ENCODE peak calls at places on chromosome 15, in nine cellular contexts. U is right lobe of liver, C is HCT116, Y is left ventricle myocardium inferior, X is esophagus squamous epithelium, N is neuronal stem cell, H is K562, G is right cardiac atrium, F is SK-N-MC. R is an unnamed sample.

GRCh38 chr15:66722757-66723540 is 20.9 kb downstream of the SMAD6 start:
- DNase-seq in Y (no peak), H (no peak), X (no peak), G (no peak), C (no peak), F (no peak), U (no peak), N (no peak), R (no peak)

GRCh38 chr15:86483936-86484335 is 404.3 kb downstream of the AGBL1 start:
- DNase-seq in C (no peak), X (no peak), U (no peak), G (no peak), Y (no peak), N (no peak), H (no peak), F (no peak), R (no peak)

GRCh38 chr15:64987136-64987535 is 2.6 kb downstream of the SPG21 start:
- DNase-seq in G (no peak), H (no peak), Y (no peak), N (no peak), C (no peak), F (no peak), U (no peak), X (no peak), R (no peak)

GRCh38 chr15:74381481-74381880 is 14.0 kb upstream of the CYP11A1 start:
- DNase-seq in H (no peak), G (no peak), F (no peak), U (no peak), C (no peak), Y (no peak), N (no peak), X (no peak), R (no peak)

GRCh38 chr15:90829942-90830440 is 38.4 kb upstream of the FURIN start:
- DNase-seq in U (no peak), Y (no peak), H (no peak), C (no peak), X (no peak), N (no peak), G (no peak), F (no peak), R (no peak)

GRCh38 chr15:68387288-68388143 is 44.4 kb downstream of the ITGA11 start:
- DNase-seq in C (no peak), G (no peak), U (no peak), N (no peak), H (no peak), F (no peak), X (no peak), Y (no peak), R (no peak)

GRCh38 chr15:25787381-25787780 is 75.7 kb downstream of the ATP10A start:
- DNase-seq in X (no peak), H (no peak), N (no peak), C (no peak), Y (no peak), G (no peak), U (no peak), F (no peak), R (no peak)

GRCh38 chr15:48858401-48858800 is 19.5 kb upstream of the EID1 start:
- DNase-seq in F (no peak), Y (no peak), U (no peak), N (no peak), C (no peak), H (peak), G (no peak), X (no peak), R (no peak)

GRCh38 chr15:28947241-28947674 is 61.5 kb downstream of the APBA2 start:
- DNase-seq in H (no peak), C (no peak), X (no peak), U (no peak), N (no peak), Y (no peak), F (no peak), G (no peak), R (no peak)

GRCh38 chr15:85312925-85313324 is 67.5 kb upstream of the AKAP13 start:
- DNase-seq in C (no peak), U (no peak), N (no peak), X (no peak), H (no peak), G (no peak), F (no peak), Y (no peak), R (no peak)

GRCh38 chr15:69388259-69388658 is 25.9 kb upstream of the KIF23 start:
- DNase-seq in F (no peak), G (no peak), Y (no peak), N (no peak), C (no peak), H (no peak), X (no peak), U (no peak), R (no peak)

GRCh38 chr15:37095993-37096877 is 4.1 kb downstream of the MEIS2 start:
- DNase-seq in F (no peak), C (no peak), G (peak), H (no peak), N (peak), U (no peak), Y (peak), X (no peak), R (no peak)

GRCh38 chr15:82106671-82107070 is 60.9 kb upstream of the MEX3B start:
- DNase-seq in H (no peak), C (no peak), U (no peak), X (no peak), G (no peak), Y (no peak), F (no peak), N (no peak), R (no peak)

GRCh38 chr15:38061856-38062649 is 127.6 kb downstream of the TMCO5A start:
- DNase-seq in Y (no peak), C (no peak), X (no peak), G (no peak), U (no peak), N (no peak), F (no peak), H (no peak), R (no peak)

GRCh38 chr15:76239786-76240185 is 71.5 kb downstream of the ETFA start:
- DNase-seq in X (no peak), N (no peak), C (no peak), Y (no peak), G (no peak), H (no peak), U (no peak), F (no peak), R (no peak)

GRCh38 chr15:64521726-64522164 is 61.4 kb downstream of the ZNF609 start:
- DNase-seq in G (peak), X (no peak), F (no peak), N (peak), C (peak), U (no peak), H (peak), Y (peak), R (no peak)

GRCh38 chr15:52337198-52337853 is 41.7 kb upstream of the MYO5C start:
- DNase-seq in N (no peak), G (no peak), Y (no peak), C (no peak), X (no peak), F (no peak), U (no peak), H (no peak), R (no peak)

GRCh38 chr15:41913251-41913650 is 19.4 kb upstream of the SPTBN5 start:
- DNase-seq in X (no peak), C (no peak), F (no peak), Y (no peak), G (no peak), N (no peak), H (no peak), U (no peak), R (no peak)

GRCh38 chr15:28955160-28955502 is 69.4 kb downstream of the APBA2 start:
- DNase-seq in H (peak), U (no peak), F (no peak), C (no peak), X (no peak), Y (no peak), G (no peak), N (no peak), R (no peak)

GRCh38 chr15:31814082-31814481 is 216.2 kb upstream of the CHRNA7 start:
- DNase-seq in H (no peak), X (no peak), F (no peak), G (no peak), Y (no peak), N (no peak), U (no peak), C (no peak), R (no peak)

GRCh38 chr15:85579011-85579701 is 198.8 kb downstream of the AKAP13 start:
- DNase-seq in Y (peak), G (peak), C (no peak), F (no peak), H (no peak), X (no peak), N (no peak), U (no peak), R (no peak)

GRCh38 chr15:55695432-55695831 is 47.5 kb downstream of the PRTG start:
- DNase-seq in N (no peak), H (no peak), U (no peak), X (no peak), F (no peak), C (no peak), G (no peak), Y (no peak), R (no peak)

GRCh38 chr15:62758126-62758951 is 284.2 kb upstream of the TPM1 start:
- DNase-seq in U (no peak), X (no peak), Y (no peak), F (no peak), N (peak), G (no peak), H (no peak), C (no peak), R (no peak)

GRCh38 chr15:23823508-23823907 is 136.4 kb upstream of the NDN start:
- DNase-seq in Y (no peak), X (no peak), U (no peak), G (no peak), F (no peak), C (no peak), H (peak), N (no peak), R (no peak)

GRCh38 chr15:78148392-78149067 is 632 bp upstream of the IDH3A start:
- DNase-seq in U (no peak), Y (no peak), G (no peak), N (no peak), H (no peak), C (no peak), X (no peak), F (no peak), R (no peak)

GRCh38 chr15:85563328-85563727 is 182.9 kb downstream of the AKAP13 start:
- DNase-seq in Y (no peak), N (no peak), U (no peak), F (peak), X (no peak), H (no peak), C (no peak), G (no peak), R (no peak)

GRCh38 chr15:77026501-77027110 is 31.7 kb downstream of the PSTPIP1 start:
- DNase-seq in F (no peak), H (no peak), C (no peak), U (peak), G (no peak), Y (no peak), X (no peak), N (no peak), R (no peak)

GRCh38 chr15:99509686-99510461 is 55.9 kb upstream of the MEF2A start:
- DNase-seq in C (no peak), U (no peak), H (no peak), F (no peak), Y (peak), N (no peak), X (no peak), G (peak), R (no peak)

GRCh38 chr15:99508807-99509311 is 56.9 kb upstream of the MEF2A start:
- DNase-seq in N (no peak), C (no peak), Y (no peak), U (no peak), F (no peak), X (no peak), H (no peak), G (peak), R (no peak)

GRCh38 chr15:99507016-99507731 is 58.6 kb upstream of the MEF2A start:
- DNase-seq in H (peak), N (no peak), G (peak), F (no peak), U (no peak), C (no peak), Y (peak), X (no peak), R (no peak)

GRCh38 chr15:99506399-99506798 is 59.4 kb upstream of the MEF2A start:
- DNase-seq in H (no peak), G (no peak), C (no peak), F (no peak), N (no peak), X (no peak), Y (no peak), U (no peak), R (no peak)

DNA sequence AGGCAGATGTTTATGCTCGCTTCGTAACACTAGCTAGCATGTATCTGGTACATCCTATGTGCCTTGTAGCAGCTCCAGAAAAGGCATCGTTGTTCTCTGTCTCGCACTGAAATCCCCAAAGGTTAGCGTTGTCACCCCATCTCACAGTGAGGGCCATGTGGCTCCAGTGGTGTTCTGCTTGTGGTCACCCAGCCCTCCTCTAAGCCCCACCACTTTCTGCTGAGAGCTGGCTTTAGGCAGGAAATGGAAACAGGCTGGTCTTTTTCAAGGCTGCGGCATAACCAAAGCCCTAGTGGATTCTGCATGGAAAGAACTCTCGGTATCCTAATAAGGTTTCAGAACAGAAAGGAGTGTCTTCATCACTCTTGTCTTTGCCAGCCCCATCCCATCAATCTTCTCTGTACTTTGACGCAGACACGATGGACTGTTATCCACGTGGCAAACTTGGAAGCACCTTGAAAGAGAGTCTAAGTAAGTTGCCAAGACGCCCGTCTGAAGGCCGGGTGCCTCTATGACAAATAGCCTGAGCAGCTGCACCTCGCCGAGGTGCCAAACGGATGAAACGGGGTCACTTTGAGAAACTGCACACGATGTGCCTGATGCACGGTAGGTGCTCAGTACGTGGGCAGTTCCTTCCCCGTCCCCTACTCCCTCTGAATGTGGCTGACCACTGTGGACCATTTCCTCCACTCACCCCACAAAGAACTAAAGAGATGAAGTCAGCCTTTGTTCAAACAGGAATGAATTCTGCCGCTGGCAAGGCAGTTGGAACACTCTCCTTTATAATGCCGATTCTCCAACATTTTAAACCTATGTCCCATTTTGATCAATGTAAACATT is 57.8 kb upstream of the MEF2A start:
- DNase-seq in U (no peak), H (no peak), F (no peak), C (no peak), Y (no peak), N (no peak), X (no peak), G (peak), R (no peak)
- H3K27ac ChIP-seq in U (no peak), H (no peak), F (no peak), C (no peak), Y (peak), N (no peak), X (peak), G (peak), R (no peak)

DNA sequence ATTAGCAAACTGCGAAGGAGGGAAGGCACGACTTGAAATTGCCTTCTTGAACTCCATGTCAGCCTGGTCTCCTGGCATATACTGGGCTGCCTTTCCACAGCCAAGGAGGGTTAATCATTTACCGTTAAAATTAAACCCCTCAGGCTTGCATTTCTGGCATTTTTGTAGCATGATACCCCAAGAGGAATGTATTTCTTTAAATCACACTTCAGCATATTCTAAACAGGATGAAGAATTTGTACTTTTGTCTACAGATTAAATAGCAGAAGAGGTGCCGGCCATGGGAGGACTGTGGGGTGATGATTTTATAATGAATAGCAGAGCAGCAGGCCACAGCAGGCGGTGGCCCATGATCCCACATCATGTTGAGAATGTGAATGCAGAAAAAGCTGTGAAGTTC is 90.1 kb downstream of the ARNT2 start:
- DNase-seq in H (no peak), U (no peak), F (no peak), N (no peak), Y (no peak), C (no peak), G (no peak), X (no peak), R (no peak)
- H3K27ac ChIP-seq in H (no peak), U (no peak), F (no peak), N (no peak), Y (no peak), C (no peak), G (no peak), X (no peak), R (no peak)

GRCh38 chr15:70726753-70727152 is 36.6 kb downstream of the UACA start:
- DNase-seq in H (no peak), X (no peak), F (no peak), G (no peak), N (no peak), Y (no peak), U (no peak), C (no peak), R (no peak)
- H3K27ac ChIP-seq in H (no peak), X (no peak), F (no peak), G (no peak), N (no peak), Y (peak), U (no peak), C (no peak), R (no peak)

GRCh38 chr15:92646216-92646615 is 9.4 kb downstream of the FAM174B start:
- DNase-seq in F (no peak), X (no peak), U (no peak), H (no peak), G (no peak), N (no peak), C (no peak), Y (no peak), R (no peak)

GRCh38 chr15:92647467-92648163 is 8.0 kb downstream of the FAM174B start:
- DNase-seq in U (no peak), N (no peak), F (no peak), C (no peak), G (no peak), X (no peak), Y (no peak), H (no peak), R (no peak)

GRCh38 chr15:92645051-92645631 is 10.4 kb downstream of the FAM174B start:
- DNase-seq in Y (no peak), U (no peak), C (no peak), F (no peak), X (no peak), G (no peak), H (peak), N (no peak), R (no peak)

GRCh38 chr15:92643849-92644815 is 11.4 kb downstream of the FAM174B start:
- DNase-seq in U (no peak), Y (no peak), G (no peak), H (no peak), C (no peak), X (no peak), N (no peak), F (no peak), R (no peak)

DNA sequence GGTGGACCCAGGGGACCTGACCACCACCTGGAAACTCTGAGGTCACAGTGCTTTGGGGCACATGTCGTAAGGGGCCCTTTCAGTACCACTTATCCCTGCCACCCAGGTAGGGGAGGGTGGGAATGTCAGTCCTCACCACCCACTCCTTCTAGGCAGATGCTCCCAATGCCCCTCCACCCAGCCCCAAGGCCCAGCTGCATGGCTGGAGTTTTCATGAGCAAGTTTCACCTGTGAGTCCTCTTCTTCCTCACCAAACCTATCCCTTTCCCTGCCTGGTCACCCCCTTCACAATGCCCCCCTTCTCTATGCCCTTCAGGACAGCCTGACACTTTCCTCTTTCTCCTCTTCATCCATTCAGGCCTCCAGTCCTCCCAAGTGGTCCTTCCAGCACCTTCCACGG is 9.8 kb downstream of the FAM174B start:
- DNase-seq in Y (no peak), G (no peak), H (no peak), N (no peak), C (no peak), X (no peak), F (no peak), U (no peak), R (no peak)
- H3K27ac ChIP-seq in Y (no peak), G (no peak), H (no peak), N (no peak), C (no peak), X (peak), F (no peak), U (no peak), R (no peak)

GRCh38 chr15:83766326-83766725 is 112.4 kb downstream of the ADAMTSL3 start:
- DNase-seq in U (no peak), H (no peak), Y (no peak), X (no peak), F (no peak), C (no peak), G (no peak), N (no peak), R (no peak)

GRCh38 chr15:83767786-83768185 is 113.9 kb downstream of the ADAMTSL3 start:
- DNase-seq in U (no peak), C (no peak), Y (no peak), X (no peak), F (no peak), G (no peak), N (no peak), H (no peak), R (no peak)

GRCh38 chr15:83769411-83769960 is 115.6 kb downstream of the ADAMTSL3 start:
- DNase-seq in X (no peak), G (no peak), U (no peak), C (no peak), Y (no peak), F (peak), H (no peak), N (no peak), R (no peak)

GRCh38 chr15:83762367-83762766 is 108.4 kb downstream of the ADAMTSL3 start:
- DNase-seq in H (no peak), X (no peak), C (no peak), N (no peak), U (no peak), F (no peak), G (no peak), Y (no peak), R (no peak)

DNA sequence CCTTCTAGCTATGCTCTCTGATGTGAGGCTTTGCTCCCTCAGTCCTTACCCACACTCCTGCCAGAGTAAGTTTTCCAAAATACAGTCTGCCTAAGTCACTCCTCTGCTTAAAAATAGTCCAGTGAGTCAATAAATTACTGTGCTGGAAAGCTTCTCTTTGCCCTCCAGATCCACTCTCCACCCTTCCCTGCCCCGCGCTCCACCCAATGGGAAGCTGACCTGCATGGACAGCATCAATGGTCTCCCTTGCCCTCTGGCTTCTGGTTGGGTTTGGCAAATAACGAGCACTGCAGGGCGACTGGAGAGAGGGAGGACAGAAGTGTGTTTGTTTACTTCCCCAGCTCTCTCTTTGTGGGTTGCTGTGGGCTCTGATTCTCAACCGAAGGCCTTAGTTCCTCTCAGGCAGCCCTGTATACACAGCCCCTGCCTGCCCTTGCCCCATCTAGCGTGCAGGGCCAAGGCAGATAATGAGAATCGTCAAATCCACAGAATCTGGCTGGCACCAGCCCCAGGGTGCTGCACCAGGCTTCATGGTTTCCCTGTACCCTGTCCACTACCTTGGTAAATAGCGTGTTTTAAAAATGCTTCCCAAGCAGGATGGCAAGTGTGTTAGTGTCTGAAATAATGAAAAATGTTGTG is 110.4 kb downstream of the ADAMTSL3 start:
- DNase-seq in N (no peak), U (no peak), F (no peak), G (peak), C (no peak), X (no peak), H (no peak), Y (no peak), R (no peak)
- H3K27ac ChIP-seq in N (no peak), U (no peak), F (no peak), G (peak), C (no peak), X (no peak), H (no peak), Y (peak), R (no peak)

GRCh38 chr15:100111103-100112060 is 230.4 kb downstream of the ADAMTS17 start:
- DNase-seq in C (peak), Y (peak), X (no peak), U (no peak), N (no peak), H (peak), G (peak), F (no peak), R (peak)
- H3K27ac ChIP-seq in C (peak), Y (peak), X (peak), U (peak), N (no peak), H (no peak), G (peak), F (no peak), R (peak)